ENCODE peak calls at places on chromosomes 5 and 9, in seven cellular contexts. N is transverse colon, I is heart right ventricle, K is RWPE2, E is endothelial cell of umbilical vein, U is left ventricle myocardium inferior, A is foreskin fibroblast. R is an unnamed sample.

GRCh38 chr9:5552301-5552700 is 42.0 kb downstream of the PDCD1LG2 start:
- DNase-seq in N (no peak), I (no peak), K (no peak), E (no peak), U (no peak), A (peak; percentile 39), R (no peak)

GRCh38 chr5:143759368-143760136 is 52.4 kb upstream of the HMHB1 start:
- DNase-seq in N (no peak), I (no peak), K (no peak), E (no peak), U (no peak), A (no peak), R (no peak)

GRCh38 chr5:173196133-173196952 is 38.7 kb downstream of the NKX2-5 start:
- DNase-seq in N (no peak), I (peak; percentile 53), K (no peak), E (no peak), U (peak; percentile 50), A (no peak), R (no peak)

GRCh38 chr5:152004095-152004494 is 79.4 kb upstream of the GLRA1 start:
- DNase-seq in N (no peak), I (no peak), K (no peak), E (no peak), U (no peak), A (no peak), R (no peak)

GRCh38 chr9:132288371-132288770 is 66.4 kb downstream of the SETX start:
- DNase-seq in N (no peak), I (no peak), K (no peak), E (no peak), U (no peak), A (peak; percentile 41), R (no peak)

GRCh38 chr9:33265211-33265885 is 499 bp downstream of the CHMP5 start:
- DNase-seq in N (peak; percentile 20), I (peak; percentile 17), K (no peak), E (no peak), U (no peak), A (no peak), R (no peak)

GRCh38 chr5:110900829-110901228 is 162.0 kb downstream of the SLC25A46 start:
- DNase-seq in N (no peak), I (no peak), K (no peak), E (no peak), U (no peak), A (peak; percentile 84), R (no peak)

GRCh38 chr5:2752059-2752874 is 790 bp upstream of the IRX2 start:
- DNase-seq in N (no peak), I (no peak), K (peak; percentile 82), E (no peak), U (no peak), A (peak; percentile 86), R (no peak)

GRCh38 chr9:38322937-38323336 is 69.6 kb upstream of the ALDH1B1 start:
- DNase-seq in N (no peak), I (no peak), K (no peak), E (no peak), U (no peak), A (no peak), R (no peak)

GRCh38 chr9:125886365-125886764 is 139.2 kb downstream of the PBX3 start:
- DNase-seq in N (no peak), I (no peak), K (no peak), E (no peak), U (no peak), A (peak; percentile 12), R (no peak)

GRCh38 chr5:172399826-172400225 is 54.5 kb downstream of the SH3PXD2B start:
- DNase-seq in N (no peak), I (no peak), K (no peak), E (no peak), U (no peak), A (no peak), R (no peak)

GRCh38 chr5:172473427-172473826 is 19.1 kb upstream of the SH3PXD2B start:
- DNase-seq in N (no peak), I (no peak), K (no peak), E (no peak), U (no peak), A (no peak), R (no peak)

GRCh38 chr5:179164331-179165311 is 104.4 kb downstream of the ZNF354C start:
- DNase-seq in N (no peak), I (no peak), K (peak; percentile 61), E (no peak), U (no peak), A (no peak), R (no peak)
- TF ChIP-seq CTCF in N (no peak), I (no peak), K (no peak), E (no peak), U (no peak), A (no peak), R (no peak)

DNA sequence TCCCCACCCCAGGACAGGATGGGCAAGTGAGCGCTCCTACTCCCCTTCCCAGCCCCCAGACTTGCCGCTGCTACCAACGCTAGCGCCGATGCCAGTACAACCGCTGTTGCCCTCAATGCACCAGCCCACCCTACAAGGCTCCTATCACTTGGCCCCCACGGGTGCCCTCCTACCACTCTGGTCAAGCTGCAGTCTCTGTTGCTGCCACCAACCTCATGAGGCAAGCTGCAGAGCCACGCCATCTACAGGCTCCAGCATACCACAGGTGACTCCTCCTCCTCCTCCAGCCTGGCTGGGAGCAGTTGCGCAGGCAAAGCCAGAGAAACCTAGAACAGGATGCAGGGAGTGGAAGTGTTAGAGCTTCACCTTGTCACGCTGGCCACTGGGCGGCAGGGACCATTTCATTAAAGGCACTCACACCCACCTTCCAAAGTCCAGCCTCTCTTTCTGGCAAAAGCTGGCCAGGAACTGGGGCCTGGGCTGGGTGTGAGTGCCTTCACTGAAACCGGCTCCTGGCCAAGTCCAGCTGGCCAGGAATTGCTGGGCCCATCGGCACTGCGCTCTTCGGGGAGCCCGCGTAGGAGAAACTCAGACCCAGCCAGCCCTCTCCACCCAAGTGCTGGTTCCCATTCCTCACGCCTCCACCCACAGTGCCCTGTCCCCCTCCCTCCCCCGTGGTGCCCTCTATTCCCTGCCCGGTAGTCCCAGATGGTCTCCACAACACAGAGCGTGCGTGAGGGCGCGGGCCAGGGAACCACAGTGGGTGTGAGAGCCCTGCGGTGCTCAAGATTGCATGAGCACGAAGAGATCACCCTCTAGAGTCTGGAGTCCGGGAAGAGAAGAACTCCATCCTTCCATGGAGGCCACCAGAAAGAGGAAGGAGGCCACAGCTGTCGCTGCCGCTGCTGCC is 1.6 kb upstream of the PCAT7 start:
- DNase-seq in N (peak; percentile 77), I (no peak), K (no peak), E (no peak), U (no peak), A (no peak), R (no peak)
- TF ChIP-seq CTCF in N (no peak), I (no peak), K (no peak), E (no peak), U (no peak), A (no peak), R (peak; percentile 3)

DNA sequence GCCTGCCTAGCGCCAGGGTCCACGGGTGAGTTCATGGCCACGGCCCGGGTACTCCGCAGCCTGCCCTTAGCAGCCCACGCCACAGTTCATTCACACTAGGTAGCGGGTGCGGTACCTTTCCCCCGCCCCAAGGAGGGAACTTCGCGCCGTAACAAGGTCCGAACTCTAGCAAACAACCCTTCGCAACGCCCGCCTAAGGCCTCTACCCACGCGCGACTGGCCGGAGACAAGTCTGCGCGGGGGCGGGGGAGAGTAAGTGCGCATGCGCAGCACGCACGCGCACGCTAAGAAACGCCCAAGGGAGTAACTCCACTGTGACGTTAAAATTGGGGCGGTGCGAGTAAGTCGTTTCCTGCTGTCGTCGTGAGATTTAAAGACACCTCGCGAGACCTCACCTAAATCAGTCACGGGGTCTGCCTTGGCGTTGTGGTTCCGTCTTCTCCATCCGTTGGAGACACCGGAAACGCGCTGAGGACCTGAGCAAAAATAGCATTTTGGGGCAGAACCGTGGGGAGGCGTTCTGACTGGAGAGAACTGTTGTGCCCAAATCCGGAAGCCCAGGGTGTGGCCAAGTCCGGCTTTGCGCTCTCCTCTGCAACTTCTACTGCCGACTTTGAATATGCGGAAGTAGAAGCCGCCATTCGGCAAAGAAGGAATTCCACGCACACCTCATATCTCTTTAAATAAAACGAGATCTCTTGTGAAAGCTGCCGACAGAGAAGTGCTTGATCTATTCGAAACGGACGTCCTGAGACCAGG is at the start of gene RAPGEF6:
- DNase-seq in N (peak; percentile 98), I (peak; percentile 99), K (peak; percentile 100), E (peak; percentile 99), U (peak; percentile 96), A (peak; percentile 100), R (peak; percentile 40)
- TF ChIP-seq CTCF in N (no peak), I (peak; percentile 4), K (peak; percentile 12), E (no peak), U (peak; percentile 7), A (no peak), R (no peak)

GRCh38 chr5:126673477-126673876 is 72.7 kb downstream of the PHAX start:
- DNase-seq in N (peak; percentile 28), I (no peak), K (no peak), E (no peak), U (no peak), A (no peak), R (no peak)

GRCh38 chr5:126675338-126675737 is 74.6 kb downstream of the PHAX start:
- DNase-seq in N (no peak), I (no peak), K (no peak), E (no peak), U (no peak), A (no peak), R (no peak)

GRCh38 chr5:126674145-126674544 is 73.4 kb downstream of the PHAX start:
- DNase-seq in N (peak; percentile 51), I (no peak), K (no peak), E (no peak), U (no peak), A (no peak), R (no peak)

GRCh38 chr5:126677101-126677500 is 76.4 kb downstream of the PHAX start:
- DNase-seq in N (no peak), I (no peak), K (no peak), E (no peak), U (no peak), A (no peak), R (no peak)

DNA sequence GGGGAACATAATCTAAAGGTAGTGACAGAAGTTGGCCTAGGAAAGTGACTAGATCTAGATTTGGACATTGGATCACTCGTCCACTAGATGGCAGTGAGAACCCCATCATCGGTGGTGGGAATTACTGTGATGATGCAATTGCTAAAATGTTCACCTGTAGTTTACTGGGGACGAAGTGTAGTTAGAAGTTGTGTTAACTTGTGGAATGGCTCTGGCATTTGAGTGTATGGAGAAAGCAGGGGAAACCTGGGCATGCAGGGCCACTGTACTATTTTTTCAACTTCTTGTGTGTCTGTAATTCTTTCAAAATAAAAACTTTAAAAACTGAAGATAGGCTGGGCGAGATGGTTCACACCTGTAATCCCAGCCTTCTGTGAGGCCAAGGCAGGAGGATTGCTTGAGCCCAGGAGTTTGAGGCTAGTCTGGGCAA is 75.5 kb downstream of the PHAX start:
- DNase-seq in N (peak; percentile 69), I (peak; percentile 58), K (no peak), E (peak; percentile 56), U (no peak), A (peak; percentile 77), R (peak; percentile 66)
- TF ChIP-seq CTCF in N (peak; percentile 76), I (peak; percentile 83), K (peak; percentile 97), E (peak; percentile 72), U (peak; percentile 85), A (peak; percentile 67), R (peak; percentile 86)